ENCODE peak calls at places on chromosomes 7 and 10, in five cellular contexts. F, P, O, H and B are unnamed samples.

GRCh38 chr7:98314469-98314868 is 33.0 kb downstream of the BRI3 start:
- DNase-seq in F (no peak), P (no peak), O (no peak), H (no peak), B (no peak)

GRCh38 chr10:4059471-4060138 is 274.6 kb upstream of the KLF6 start:
- DNase-seq in F (no peak), P (no peak), O (no peak), H (no peak), B (no peak)

GRCh38 chr10:126315471-126316177 is 72.7 kb downstream of the ADAM12 start:
- DNase-seq in F (no peak), P (peak; percentile 43), O (no peak), H (no peak), B (peak; percentile 61)

GRCh38 chr7:25028370-25028971 is 48.5 kb upstream of the OSBPL3 start:
- DNase-seq in F (no peak), P (peak; percentile 86), O (no peak), H (no peak), B (peak; percentile 48)

GRCh38 chr10:30111340-30111980 is 52.1 kb upstream of the JCAD start:
- DNase-seq in F (no peak), P (peak; percentile 76), O (no peak), H (no peak), B (peak; percentile 88)

GRCh38 chr7:70830060-70830395 is 301.9 kb upstream of the GALNT17 start:
- DNase-seq in F (no peak), P (no peak), O (no peak), H (no peak), B (no peak)

GRCh38 chr10:99431190-99431549 is 746 bp upstream of the GOT1 start:
- DNase-seq in F (peak; percentile 74), P (peak; percentile 2), O (peak; percentile 79), H (peak; percentile 74), B (no peak)

GRCh38 chr7:13282377-13282980 is 595.0 kb downstream of the ARL4A start:
- DNase-seq in F (no peak), P (no peak), O (no peak), H (no peak), B (no peak)

GRCh38 chr7:128715079-128715478 is 24.1 kb upstream of the CALU start:
- DNase-seq in F (no peak), P (no peak), O (no peak), H (no peak), B (no peak)

GRCh38 chr10:119233821-119234220 is 26.4 kb downstream of the GRK5 start:
- DNase-seq in F (no peak), P (no peak), O (no peak), H (no peak), B (no peak)

DNA sequence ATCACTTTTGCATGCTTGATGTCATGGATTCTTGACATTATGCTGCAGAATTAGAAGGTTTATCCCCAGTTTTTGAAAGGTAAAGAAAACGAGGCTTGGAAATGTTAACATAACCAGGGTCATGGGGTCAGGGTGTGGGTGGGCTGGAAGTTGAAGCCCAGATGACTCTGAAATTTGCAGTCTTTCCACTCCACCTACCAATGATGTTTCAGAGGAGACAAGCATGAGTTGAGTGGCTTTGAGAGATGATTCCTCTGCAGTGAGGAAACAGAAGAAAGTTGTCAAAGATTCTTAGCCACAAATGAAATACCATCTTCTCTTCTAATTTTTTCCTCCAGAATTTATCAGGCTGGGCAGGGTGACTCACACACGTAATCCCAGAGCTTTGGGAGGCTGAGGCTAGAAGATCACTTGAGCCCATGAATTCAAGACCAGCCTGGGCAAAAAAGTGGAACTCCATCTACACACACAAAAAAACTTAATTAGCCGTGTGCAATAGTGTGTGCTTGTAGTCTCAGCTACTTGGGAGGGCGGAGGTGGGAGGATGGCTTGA is 239.2 kb upstream of the AUTS2 start:
- DNase-seq in F (no peak), P (no peak), O (no peak), H (no peak), B (no peak)
- TF ChIP-seq CTCF in F (no peak), P (no peak), O (no peak), H (no peak), B (no peak)

GRCh38 chr10:17257466-17258321 is 29.7 kb downstream of the VIM start:
- DNase-seq in F (peak; percentile 36), P (no peak), O (peak; percentile 48), H (peak; percentile 66), B (no peak)
- H3K4me3 ChIP-seq in F (no peak overlapping the region), P (no peak overlapping the region), O (no peak overlapping the region), H (no peak overlapping the region), B (no peak overlapping the region)

GRCh38 chr10:94963901-94964300 is 25.4 kb downstream of the CYP2C9 start:
- DNase-seq in F (no peak), P (no peak), O (no peak), H (peak; percentile 15), B (no peak)
- TF ChIP-seq CTCF in F (no peak), P (peak; percentile 49), O (peak; percentile 48), H (peak; percentile 41), B (peak; percentile 43)

GRCh38 chr7:209416-209815 is 17.0 kb downstream of the FAM20C start:
- DNase-seq in F (no peak), P (no peak), O (no peak), H (no peak), B (no peak)
- H3K4me3 ChIP-seq in F (no peak overlapping the region), P (no peak overlapping the region), O (no peak overlapping the region), H (no peak overlapping the region), B (no peak overlapping the region)

GRCh38 chr10:113735913-113736312 is 15.6 kb upstream of the PLEKHS1 start:
- DNase-seq in F (no peak), P (no peak), O (no peak), H (peak; percentile 41), B (no peak)
- TF ChIP-seq CTCF in F (no peak), P (no peak), O (no peak), H (no peak), B (no peak)

GRCh38 chr10:96309631-96310358 is 5.6 kb downstream of the DNTT start:
- DNase-seq in F (no peak), P (no peak), O (no peak), H (no peak), B (no peak)
- H3K4me3 ChIP-seq in F (no peak overlapping the region), P (no peak overlapping the region), O (no peak overlapping the region), H (no peak overlapping the region), B (no peak overlapping the region)